ENCODE peak calls at places on chromosomes 7 and 10, in four cellular contexts. N is natural killer cell, U is IMR-90, K is RWPE1. E is an unnamed sample.

GRCh38 chr10:110421512-110422138 is 76.1 kb upstream of the DUSP5 start:
- DNase-seq in K (no peak), U (no peak), N (no peak), E (no peak)

GRCh38 chr10:31693499-31693898 is 235.1 kb downstream of the ARHGAP12 start:
- DNase-seq in K (no peak), N (no peak), U (no peak), E (no peak)

GRCh38 chr7:1466524-1467271 is 7.4 kb upstream of the MICALL2 start:
- DNase-seq in K (peak), N (no peak), U (peak), E (peak)

GRCh38 chr7:502296-502695 is 17.4 kb downstream of the PDGFA start:
- DNase-seq in K (no peak), U (no peak), N (no peak), E (no peak)

GRCh38 chr7:157751351-157751750 is 414.5 kb downstream of the DNAJB6 start:
- DNase-seq in K (no peak), N (no peak), U (no peak), E (no peak)

GRCh38 chr7:134809611-134810010 is 30.2 kb downstream of the CALD1 start:
- DNase-seq in U (no peak), K (no peak), N (no peak), E (no peak)

GRCh38 chr7:18212788-18213187 is 185.1 kb upstream of the PRPS1L1 start:
- DNase-seq in N (no peak), K (no peak), U (peak), E (peak)

GRCh38 chr10:62250594-62251198 is 17.9 kb downstream of the RTKN2 start:
- DNase-seq in U (peak), N (no peak), K (peak), E (peak)

GRCh38 chr7:113267271-113267670 is 148.9 kb upstream of the SMIM30 start:
- DNase-seq in K (no peak), U (peak), N (no peak), E (no peak)

GRCh38 chr7:112996472-112996871 is 90.2 kb downstream of the GPR85 start:
- DNase-seq in U (no peak), N (no peak), K (no peak), E (no peak)

GRCh38 chr7:87507446-87507845 is 32.0 kb upstream of the ABCB4 start:
- DNase-seq in U (no peak), K (no peak), N (no peak), E (no peak)

GRCh38 chr10:119755446-119755845 is 29.6 kb downstream of the INPP5F start:
- DNase-seq in N (no peak), U (peak), K (no peak), E (no peak)

E was measured in fibroblast of lung.